ENCODE peak calls at places on chromosomes 3 and 15, in four cellular contexts. O, Q, W and Y are unnamed samples.

GRCh38 chr3:30779686-30780287 is 114.7 kb downstream of the GADL1 start:
- DNase-seq in Q (peak), O (peak), W (no peak), Y (peak)

GRCh38 chr15:96362001-96362758 is 31.7 kb downstream of the NR2F2 start:
- DNase-seq in O (no peak), Q (no peak), W (no peak), Y (no peak)

GRCh38 chr3:38482951-38483350 is 13.2 kb upstream of the EXOG start:
- DNase-seq in Q (no peak), W (no peak), O (no peak), Y (no peak)

GRCh38 chr3:60086811-60087210 is 1037.0 kb upstream of the CFAP20DC start:
- DNase-seq in W (no peak), Q (peak), O (peak), Y (peak)

GRCh38 chr3:133162906-133163305 is 124.7 kb downstream of the TMEM108 start:
- DNase-seq in W (no peak), O (no peak), Q (no peak), Y (no peak)

GRCh38 chr3:4852780-4853748 is 126.2 kb upstream of the BHLHE40 start:
- DNase-seq in O (peak), W (no peak), Q (no peak), Y (no peak)

GRCh38 chr3:31721709-31722108 is 189.0 kb downstream of the STT3B start:
- DNase-seq in W (no peak), Q (no peak), O (no peak), Y (no peak)

GRCh38 chr3:129558076-129558771 is 15.2 kb downstream of the H1-8 start:
- DNase-seq in O (no peak), W (no peak), Q (no peak), Y (no peak)

GRCh38 chr15:98663045-98663444 is 14.7 kb downstream of the IGF1R start:
- DNase-seq in O (no peak), Q (no peak), W (no peak), Y (no peak)

GRCh38 chr3:16381426-16381825 is 116.4 kb downstream of the OXNAD1 start:
- DNase-seq in Q (no peak), O (no peak), W (no peak), Y (no peak)

GRCh38 chr3:19256313-19256712 is 108.0 kb downstream of the KCNH8 start:
- DNase-seq in O (no peak), W (no peak), Q (no peak), Y (no peak)

GRCh38 chr3:195150194-195151118 is 120.5 kb downstream of the XXYLT1 start:
- DNase-seq in Q (peak), O (peak), W (peak), Y (peak)

GRCh38 chr3:177905173-177905894 is 630.9 kb upstream of the KCNMB2 start:
- DNase-seq in O (peak), W (no peak), Q (no peak), Y (no peak)

GRCh38 chr3:170350515-170351413 is 6.8 kb upstream of the SKIL start:
- DNase-seq in W (no peak), O (no peak), Q (peak), Y (peak)

GRCh38 chr15:76996526-76997401 is 1.8 kb downstream of the PSTPIP1 start:
- DNase-seq in Q (no peak), O (peak), W (no peak), Y (no peak)

GRCh38 chr15:39281094-39281493 is 299.8 kb upstream of the THBS1 start:
- DNase-seq in O (peak), Q (no peak), W (no peak), Y (no peak)

GRCh38 chr15:95227235-95227634 is 995.9 kb downstream of the MCTP2 start:
- DNase-seq in W (no peak), Q (peak), O (no peak), Y (peak)